ENCODE peak calls at places on chromosome 16, in six cellular contexts. P, O, Q, K, U and D are unnamed samples.

GRCh38 chr16:54313789-54314188 is 27.2 kb upstream of the IRX3 start:
- DNase-seq in P (no peak), O (no peak), Q (no peak), K (no peak), U (no peak), D (no peak)

GRCh38 chr16:48366165-48367093 is 18.8 kb downstream of the SIAH1 start:
- DNase-seq in P (peak; percentile 12), O (peak; percentile 78), Q (no peak), K (no peak), U (peak; percentile 67), D (no peak)

GRCh38 chr16:9119795-9120194 is 28.4 kb downstream of the HAPSTR1 start:
- DNase-seq in P (no peak), O (no peak), Q (no peak), K (no peak), U (no peak), D (peak; percentile 27)

GRCh38 chr16:2365397-2365796 is 24.9 kb upstream of the ABCA3 start:
- DNase-seq in P (no peak), O (no peak), Q (no peak), K (no peak), U (no peak), D (no peak)

GRCh38 chr16:49687603-49688002 is 168.3 kb downstream of the ZNF423 start:
- DNase-seq in P (no peak), O (no peak), Q (no peak), K (no peak), U (no peak), D (no peak)

GRCh38 chr16:67594956-67595355 is 32.6 kb downstream of the CTCF start:
- DNase-seq in P (no peak), O (peak; percentile 7), Q (no peak), K (no peak), U (peak; percentile 13), D (no peak)

GRCh38 chr16:27025581-27025980 is 41.1 kb upstream of the C16orf82 start:
- DNase-seq in P (no peak), O (no peak), Q (no peak), K (no peak), U (no peak), D (no peak)

GRCh38 chr16:88005148-88005547 is 53.9 kb downstream of the BANP start:
- DNase-seq in P (no peak), O (no peak), Q (no peak), K (no peak), U (no peak), D (no peak)

GRCh38 chr16:46972429-46972970 is 974 bp downstream of the DNAJA2 start:
- DNase-seq in P (no peak), O (no peak), Q (no peak), K (no peak), U (no peak), D (no peak)

GRCh38 chr16:48911700-48912099 is 301.7 kb upstream of the N4BP1 start:
- DNase-seq in P (no peak), O (no peak), Q (no peak), K (no peak), U (no peak), D (no peak)

GRCh38 chr16:85169333-85170065 is 57.2 kb upstream of the CIBAR2 start:
- DNase-seq in P (no peak), O (no peak), Q (no peak), K (no peak), U (peak; percentile 45), D (no peak)
- H3K4me3 ChIP-seq in P (no peak overlapping the region), O (peak overlapping the region; percentile 48), Q (peak overlapping the region; percentile 70), K (peak overlapping the region; percentile 68), U (no peak overlapping the region), D (peak overlapping the region; percentile 50)

DNA sequence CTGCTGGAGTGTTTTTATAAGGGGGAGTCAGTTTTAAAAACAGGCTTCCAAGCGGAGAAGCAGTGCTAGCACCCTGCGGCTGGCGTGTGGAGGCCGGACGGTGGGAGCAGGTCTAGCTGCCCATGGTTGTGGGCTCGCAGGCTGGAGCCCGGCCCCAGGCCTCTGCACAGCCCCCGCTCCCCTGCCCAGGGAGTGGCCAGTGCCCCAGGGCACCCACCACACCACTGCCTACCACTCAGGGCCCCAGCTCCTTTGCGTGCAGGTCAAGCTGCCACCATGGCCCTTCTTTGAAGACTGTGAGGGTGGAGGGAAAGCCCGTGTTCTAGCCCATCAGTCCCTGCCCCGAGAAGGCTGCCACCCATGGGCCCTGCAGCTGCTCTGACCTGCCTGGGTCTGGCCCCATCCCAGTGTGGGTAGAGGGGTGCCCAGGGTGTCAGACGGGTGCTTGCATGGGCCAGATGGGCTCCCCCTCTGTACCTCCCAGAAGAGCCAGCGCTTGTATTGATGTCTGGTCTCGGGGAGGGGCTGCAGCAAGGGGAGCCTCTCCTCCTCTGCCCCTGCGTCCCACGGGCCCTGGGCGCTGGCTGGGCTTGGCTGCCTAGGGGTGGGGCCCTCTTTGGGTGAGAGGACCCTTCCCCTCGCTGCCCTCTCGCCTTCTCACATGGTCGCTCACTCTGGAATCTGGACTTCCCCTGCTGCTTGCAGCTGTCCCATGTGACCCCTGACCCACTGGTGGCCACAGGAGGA is 1.5 kb upstream of the NUDT16L1 start:
- DNase-seq in P (no peak), O (peak; percentile 51), Q (no peak), K (no peak), U (no peak), D (no peak)
- H3K4me1 ChIP-seq in P (peaks cover 28% of the 10 kb centered on the region), O (no peaks in the 10 kb centered on the region), Q (no peaks in the 10 kb centered on the region), K (peaks cover 58% of the 10 kb centered on the region), U (peaks cover 25% of the 10 kb centered on the region), D (peaks cover 27% of the 10 kb centered on the region)

DNA sequence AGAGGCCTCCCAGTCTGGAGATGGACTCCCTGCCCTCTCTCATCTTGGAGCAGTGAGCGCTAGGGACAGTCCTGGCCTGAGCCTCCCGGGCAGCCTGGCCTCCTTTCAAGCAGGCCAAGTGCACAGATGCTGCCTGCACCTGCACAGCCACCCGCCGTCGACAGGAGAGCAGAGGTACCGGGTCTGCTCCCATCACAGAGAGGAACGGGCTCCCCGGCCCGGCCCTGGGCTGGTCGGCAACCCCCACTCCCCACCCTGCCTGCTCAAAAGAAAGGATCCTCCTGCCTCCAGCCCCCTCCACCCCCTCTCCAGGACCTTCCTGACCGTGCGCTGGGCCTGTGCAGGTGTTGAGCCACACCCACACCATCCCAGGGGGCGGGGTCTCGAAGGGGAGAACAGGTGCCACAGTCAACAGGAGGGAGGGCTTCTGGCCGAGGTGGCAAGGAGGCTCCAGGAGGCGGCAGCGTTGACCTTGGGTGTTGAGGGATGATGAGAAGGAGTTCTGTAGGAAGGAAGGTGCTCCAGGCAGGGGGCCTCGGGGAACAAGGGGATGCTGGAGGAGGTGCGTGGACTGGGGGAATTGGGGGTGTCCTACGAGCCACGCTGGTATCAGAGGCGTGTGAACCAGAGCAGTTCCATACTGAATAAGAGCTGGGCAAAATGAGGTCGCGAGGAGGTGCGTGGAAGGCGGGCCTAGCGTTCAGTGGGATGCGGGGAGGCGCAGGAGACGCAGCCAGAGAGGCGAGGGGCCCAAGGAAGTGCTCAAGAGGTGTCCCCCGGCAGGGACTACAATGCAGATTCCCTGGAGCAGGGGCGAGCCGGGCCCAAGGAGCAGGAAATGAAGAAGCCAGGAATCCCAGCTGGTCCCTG is 967 bp upstream of the CDH15 start:
- DNase-seq in P (no peak), O (no peak), Q (no peak), K (no peak), U (peak; percentile 56), D (no peak)
- H3K4me3 ChIP-seq in P (peak overlapping the region; percentile 50), O (no peak overlapping the region), Q (no peak overlapping the region), K (peak overlapping the region; percentile 59), U (no peak overlapping the region), D (no peak overlapping the region)

DNA sequence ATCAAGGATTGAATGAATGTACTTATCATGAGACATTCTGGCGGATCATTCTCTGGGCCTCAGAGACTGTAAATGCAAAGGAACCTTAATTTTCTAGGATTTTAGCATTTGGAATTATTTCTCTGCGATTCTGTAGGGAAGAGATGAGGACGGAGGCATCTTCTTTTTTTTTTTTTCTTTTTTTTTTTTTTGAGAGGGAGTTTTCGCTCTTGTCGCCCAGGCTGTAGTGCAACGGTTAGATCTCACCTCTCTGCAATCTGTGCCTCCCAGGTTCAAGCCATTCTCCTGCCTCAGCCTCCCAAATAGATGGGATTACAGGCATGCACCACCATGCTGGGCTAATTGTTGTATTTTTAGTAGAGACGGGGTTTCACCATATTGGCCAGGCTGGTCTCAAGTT is 2.1 kb downstream of the ITGAL start:
- DNase-seq in P (no peak), O (no peak), Q (no peak), K (no peak), U (no peak), D (no peak)
- H3K4me1 ChIP-seq in P (peaks cover 74% of the 10 kb centered on the region), O (no peaks in the 10 kb centered on the region), Q (no peaks in the 10 kb centered on the region), K (no peaks in the 10 kb centered on the region), U (no peaks in the 10 kb centered on the region), D (no peaks in the 10 kb centered on the region)

GRCh38 chr16:57371494-57372371 is 557 bp upstream of the CX3CL1 start:
- DNase-seq in P (no peak), O (peak; percentile 92), Q (peak; percentile 92), K (no peak), U (no peak), D (peak; percentile 77)
- H3K4me3 ChIP-seq in P (no peak overlapping the region), O (peak overlapping the region; percentile 58), Q (no peak overlapping the region), K (peak overlapping the region; percentile 73), U (no peak overlapping the region), D (no peak overlapping the region)

DNA sequence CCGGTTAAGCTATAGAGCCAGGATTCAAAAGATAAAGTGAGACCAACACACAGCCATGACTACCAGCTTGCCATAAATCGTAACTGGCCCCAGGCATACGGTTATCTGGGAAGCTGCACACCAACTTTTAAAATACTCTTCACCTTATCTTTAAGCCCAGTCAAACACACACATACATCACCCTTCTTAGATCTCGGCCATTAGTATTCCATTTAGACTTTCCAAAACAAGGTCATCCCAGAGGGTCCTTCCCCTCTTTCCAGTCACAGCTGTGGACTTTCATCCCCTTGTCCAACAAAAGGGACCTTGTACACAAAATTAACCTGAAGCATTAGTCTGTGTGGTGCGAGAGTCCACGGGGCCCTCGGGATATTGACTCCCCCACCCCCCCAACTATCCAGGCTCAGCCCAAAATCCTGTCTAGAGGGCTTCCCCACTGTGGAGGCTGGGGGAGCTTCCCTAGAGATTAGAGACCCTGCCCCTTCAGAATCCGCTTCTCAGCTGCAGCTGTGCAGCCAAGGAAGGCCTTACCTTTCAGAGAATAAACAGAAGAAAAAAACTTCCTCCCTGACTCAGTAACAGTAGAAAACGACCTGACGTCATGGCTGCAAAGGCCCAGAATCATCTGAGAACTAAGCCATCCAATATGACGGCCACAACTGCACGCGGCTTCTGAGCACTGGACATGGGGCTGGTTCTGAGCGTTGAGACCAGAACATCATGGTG is 9.9 kb downstream of the ZFHX3 start:
- DNase-seq in P (no peak), O (no peak), Q (no peak), K (no peak), U (no peak), D (no peak)
- H3K4me1 ChIP-seq in P (no peaks in the 10 kb centered on the region), O (no peaks in the 10 kb centered on the region), Q (peaks cover 18% of the 10 kb centered on the region), K (peaks cover 74% of the 10 kb centered on the region), U (peaks cover 51% of the 10 kb centered on the region), D (peaks cover 77% of the 10 kb centered on the region)